ENCODE peak calls at places on chromosome 14, in eight cellular contexts. One of them, this sample, is unnamed.

GRCh38 chr14:69315302-69315701 is 55.3 kb downstream of the GALNT16 start:
- DNase-seq in CD8-positive, alpha-beta memory T cell: no peak
- DNase-seq in DMS153: no peak
- DNase-seq in H4: no peak
- DNase-seq in PC-3: peak
- DNase-seq in Right ventricle myocardium inferior: no peak
- DNase-seq in activated CD4-positive, alpha-beta T cell treated with anti-CD3 and anti-CD28 coated beads, Interleukin-2, amount 10 ng/mL, durations not matched to agents 7 days and 5 days: no peak
- DNase-seq in caudate nucleus: no peak
- DNase-seq in this sample: no peak

GRCh38 chr14:79186523-79186922 is 1016.4 kb downstream of the NRXN3 start:
- DNase-seq in CD8-positive, alpha-beta memory T cell: no peak
- DNase-seq in DMS153: no peak
- DNase-seq in caudate nucleus: no peak
- DNase-seq in H4: no peak
- DNase-seq in activated CD4-positive, alpha-beta T cell treated with anti-CD3 and anti-CD28 coated beads, Interleukin-2, amount 10 ng/mL, durations not matched to agents 7 days and 5 days: no peak
- DNase-seq in Right ventricle myocardium inferior: no peak
- DNase-seq in PC-3: no peak
- DNase-seq in this sample: no peak

GRCh38 chr14:21071225-21072041 is 1.3 kb downstream of the ARHGEF40 start:
- DNase-seq in DMS153: peak
- DNase-seq in PC-3: peak
- DNase-seq in Right ventricle myocardium inferior: peak
- DNase-seq in H4: peak
- DNase-seq in activated CD4-positive, alpha-beta T cell treated with anti-CD3 and anti-CD28 coated beads, Interleukin-2, amount 10 ng/mL, durations not matched to agents 7 days and 5 days: peak
- DNase-seq in CD8-positive, alpha-beta memory T cell: no peak
- DNase-seq in caudate nucleus: peak
- DNase-seq in this sample: no peak

GRCh38 chr14:103854822-103855733 is 7.7 kb upstream of the PPP1R13B start:
- DNase-seq in DMS153: peak
- DNase-seq in caudate nucleus: no peak
- DNase-seq in CD8-positive, alpha-beta memory T cell: no peak
- DNase-seq in Right ventricle myocardium inferior: no peak
- DNase-seq in H4: no peak
- DNase-seq in PC-3: peak
- DNase-seq in activated CD4-positive, alpha-beta T cell treated with anti-CD3 and anti-CD28 coated beads, Interleukin-2, amount 10 ng/mL, durations not matched to agents 7 days and 5 days: no peak
- DNase-seq in this sample: no peak

GRCh38 chr14:58243790-58244555 is 670 bp upstream of the PSMA3 start:
- DNase-seq in Right ventricle myocardium inferior: no peak
- DNase-seq in H4: peak
- DNase-seq in DMS153: no peak
- DNase-seq in PC-3: peak
- DNase-seq in activated CD4-positive, alpha-beta T cell treated with anti-CD3 and anti-CD28 coated beads, Interleukin-2, amount 10 ng/mL, durations not matched to agents 7 days and 5 days: no peak
- DNase-seq in caudate nucleus: no peak
- DNase-seq in CD8-positive, alpha-beta memory T cell: no peak
- DNase-seq in this sample: no peak

GRCh38 chr14:84217066-84217465 is 1312.9 kb upstream of the FLRT2 start:
- DNase-seq in PC-3: no peak
- DNase-seq in Right ventricle myocardium inferior: no peak
- DNase-seq in CD8-positive, alpha-beta memory T cell: no peak
- DNase-seq in caudate nucleus: no peak
- DNase-seq in activated CD4-positive, alpha-beta T cell treated with anti-CD3 and anti-CD28 coated beads, Interleukin-2, amount 10 ng/mL, durations not matched to agents 7 days and 5 days: no peak
- DNase-seq in H4: no peak
- DNase-seq in DMS153: no peak
- DNase-seq in this sample: no peak

GRCh38 chr14:71588028-71588427 is 344.2 kb upstream of the RGS6 start:
- DNase-seq in Right ventricle myocardium inferior: no peak
- DNase-seq in caudate nucleus: no peak
- DNase-seq in H4: no peak
- DNase-seq in DMS153: no peak
- DNase-seq in PC-3: no peak
- DNase-seq in CD8-positive, alpha-beta memory T cell: no peak
- DNase-seq in activated CD4-positive, alpha-beta T cell treated with anti-CD3 and anti-CD28 coated beads, Interleukin-2, amount 10 ng/mL, durations not matched to agents 7 days and 5 days: no peak
- DNase-seq in this sample: no peak

GRCh38 chr14:72402429-72402772 is 470.2 kb downstream of the RGS6 start:
- DNase-seq in DMS153: no peak
- DNase-seq in CD8-positive, alpha-beta memory T cell: no peak
- DNase-seq in H4: no peak
- DNase-seq in caudate nucleus: no peak
- DNase-seq in PC-3: no peak
- DNase-seq in Right ventricle myocardium inferior: no peak
- DNase-seq in activated CD4-positive, alpha-beta T cell treated with anti-CD3 and anti-CD28 coated beads, Interleukin-2, amount 10 ng/mL, durations not matched to agents 7 days and 5 days: no peak
- DNase-seq in this sample: no peak

GRCh38 chr14:74299061-74299545 is 3.6 kb downstream of the ABCD4 start:
- DNase-seq in activated CD4-positive, alpha-beta T cell treated with anti-CD3 and anti-CD28 coated beads, Interleukin-2, amount 10 ng/mL, durations not matched to agents 7 days and 5 days: no peak
- DNase-seq in H4: no peak
- DNase-seq in DMS153: no peak
- DNase-seq in Right ventricle myocardium inferior: no peak
- DNase-seq in PC-3: peak
- DNase-seq in caudate nucleus: no peak
- DNase-seq in CD8-positive, alpha-beta memory T cell: no peak
- DNase-seq in this sample: no peak

GRCh38 chr14:64806202-64806861 is 73.4 kb downstream of the SPTB start:
- DNase-seq in DMS153: peak
- DNase-seq in CD8-positive, alpha-beta memory T cell: no peak
- DNase-seq in PC-3: peak
- DNase-seq in H4: peak
- DNase-seq in activated CD4-positive, alpha-beta T cell treated with anti-CD3 and anti-CD28 coated beads, Interleukin-2, amount 10 ng/mL, durations not matched to agents 7 days and 5 days: no peak
- DNase-seq in caudate nucleus: no peak
- DNase-seq in Right ventricle myocardium inferior: no peak
- DNase-seq in this sample: no peak

GRCh38 chr14:105411985-105412767 is 7.5 kb upstream of the MTA1 start:
- DNase-seq in caudate nucleus: no peak
- DNase-seq in activated CD4-positive, alpha-beta T cell treated with anti-CD3 and anti-CD28 coated beads, Interleukin-2, amount 10 ng/mL, durations not matched to agents 7 days and 5 days: no peak
- DNase-seq in PC-3: no peak
- DNase-seq in H4: no peak
- DNase-seq in CD8-positive, alpha-beta memory T cell: no peak
- DNase-seq in DMS153: no peak
- DNase-seq in Right ventricle myocardium inferior: no peak
- DNase-seq in this sample: no peak

GRCh38 chr14:90299408-90299807 is 32.3 kb downstream of the NRDE2 start:
- DNase-seq in caudate nucleus: no peak
- DNase-seq in H4: no peak
- DNase-seq in DMS153: no peak
- DNase-seq in PC-3: no peak
- DNase-seq in CD8-positive, alpha-beta memory T cell: no peak
- DNase-seq in activated CD4-positive, alpha-beta T cell treated with anti-CD3 and anti-CD28 coated beads, Interleukin-2, amount 10 ng/mL, durations not matched to agents 7 days and 5 days: no peak
- DNase-seq in Right ventricle myocardium inferior: peak
- DNase-seq in this sample: no peak

GRCh38 chr14:99040047-99040446 is 231.9 kb downstream of the BCL11B start:
- DNase-seq in PC-3: no peak
- DNase-seq in DMS153: no peak
- DNase-seq in caudate nucleus: no peak
- DNase-seq in CD8-positive, alpha-beta memory T cell: no peak
- DNase-seq in activated CD4-positive, alpha-beta T cell treated with anti-CD3 and anti-CD28 coated beads, Interleukin-2, amount 10 ng/mL, durations not matched to agents 7 days and 5 days: no peak
- DNase-seq in H4: no peak
- DNase-seq in Right ventricle myocardium inferior: no peak
- DNase-seq in this sample: no peak

GRCh38 chr14:63933110-63933509 is 80.3 kb downstream of the SYNE2 start:
- DNase-seq in activated CD4-positive, alpha-beta T cell treated with anti-CD3 and anti-CD28 coated beads, Interleukin-2, amount 10 ng/mL, durations not matched to agents 7 days and 5 days: peak
- DNase-seq in CD8-positive, alpha-beta memory T cell: no peak
- DNase-seq in Right ventricle myocardium inferior: no peak
- DNase-seq in PC-3: no peak
- DNase-seq in caudate nucleus: no peak
- DNase-seq in H4: no peak
- DNase-seq in DMS153: no peak
- DNase-seq in this sample: no peak

GRCh38 chr14:39091716-39092115 is 11.3 kb downstream of the SEC23A start:
- DNase-seq in CD8-positive, alpha-beta memory T cell: no peak
- DNase-seq in Right ventricle myocardium inferior: no peak
- DNase-seq in caudate nucleus: no peak
- DNase-seq in DMS153: no peak
- DNase-seq in activated CD4-positive, alpha-beta T cell treated with anti-CD3 and anti-CD28 coated beads, Interleukin-2, amount 10 ng/mL, durations not matched to agents 7 days and 5 days: no peak
- DNase-seq in H4: no peak
- DNase-seq in PC-3: no peak
- DNase-seq in this sample: no peak